ENCODE peak calls at places on chromosomes 12 and 14, in six cellular contexts. Z is hypothalamus; G is epithelial cell of prostate; Q is effector memory CD4-positive, alpha-beta T cell; R is left ventricle myocardium superior; D is germinal center. M is an unnamed sample.

GRCh38 chr14:71117839-71118743 is 210.8 kb downstream of the PCNX1 start:
- DNase-seq in Z (no peak), G (peak), Q (no peak), R (no peak), D (peak), M (peak)

GRCh38 chr12:126474703-126475102 is 1409.5 kb downstream of the AACS start:
- DNase-seq in Z (no peak), G (no peak), Q (no peak), R (no peak), D (no peak), M (no peak)

GRCh38 chr12:55724226-55724939 is 4.2 kb downstream of the RDH5 start:
- DNase-seq in Z (no peak), G (no peak), Q (peak), R (peak), D (peak), M (peak)

GRCh38 chr12:53231859-53232640 is at the start of gene RARG:
- DNase-seq in Z (no peak), G (no peak), Q (peak), R (peak), D (peak), M (no peak)

GRCh38 chr14:93234798-93235197 is 27.7 kb downstream of the UBR7 start:
- DNase-seq in Z (no peak), G (peak), Q (no peak), R (no peak), D (peak), M (peak)

GRCh38 chr14:21449899-21450216 is 6.1 kb downstream of the CHD8 start:
- DNase-seq in Z (no peak), G (no peak), Q (no peak), R (no peak), D (no peak), M (no peak)

GRCh38 chr12:84661732-84662326 is 250.8 kb downstream of the SLC6A15 start:
- DNase-seq in Z (no peak), G (no peak), Q (no peak), R (no peak), D (no peak), M (peak)

GRCh38 chr12:64577046-64577445 is 33.2 kb upstream of the RASSF3 start:
- DNase-seq in Z (no peak), G (no peak), Q (no peak), R (no peak), D (no peak), M (no peak)

GRCh38 chr14:52068741-52069616 is at the start of gene NID2:
- DNase-seq in Z (peak), G (no peak), Q (no peak), R (peak), D (peak), M (peak)

GRCh38 chr12:71164877-71165197 is 7.0 kb upstream of the TSPAN8 start:
- DNase-seq in Z (no peak), G (no peak), Q (no peak), R (no peak), D (no peak), M (no peak)

GRCh38 chr12:123131879-123132402 is 18.9 kb downstream of the PITPNM2 start:
- DNase-seq in Z (no peak), G (no peak), Q (peak), R (peak), D (peak), M (no peak)

GRCh38 chr12:23731493-23731892 is 218.0 kb downstream of the SOX5 start:
- DNase-seq in Z (no peak), G (no peak), Q (no peak), R (no peak), D (no peak), M (no peak)

GRCh38 chr12:23949212-23950010 is at the start of gene SOX5:
- DNase-seq in Z (no peak), G (no peak), Q (no peak), R (peak), D (no peak), M (peak)

GRCh38 chr14:91302391-91302790 is 57.9 kb upstream of the GPR68 start:
- DNase-seq in Z (no peak), G (no peak), Q (no peak), R (no peak), D (no peak), M (no peak)

GRCh38 chr12:29725587-29726320 is 58.0 kb downstream of the TMTC1 start:
- DNase-seq in Z (no peak), G (no peak), Q (no peak), R (peak), D (no peak), M (peak)

GRCh38 chr12:55927588-55928502 is at the start of gene PYM1:
- DNase-seq in Z (peak), G (no peak), Q (no peak), R (peak), D (peak), M (peak)

M was measured in IMR-90.